ENCODE peak calls at places on chromosome 4, in seven cellular contexts. One of them, this sample, is unnamed.

GRCh38 chr4:5357863-5358262 is 306.6 kb downstream of the STK32B start:
- DNase-seq in neuronal stem cell: no peak
- DNase-seq in naive thymus-derived CD4-positive, alpha-beta T cell: no peak
- DNase-seq in activated T-cell treated with anti-CD3 and anti-CD28 coated beads, Interleukin-2, amount 50 U/mL, for 24 hours: no peak
- DNase-seq in ELR: no peak
- DNase-seq in nucleus accumbens: no peak
- DNase-seq in lower lobe of right lung: no peak
- DNase-seq in this sample: no peak

GRCh38 chr4:188867796-188868195 is 728.6 kb downstream of the TRIML1 start:
- DNase-seq in neuronal stem cell: no peak
- DNase-seq in naive thymus-derived CD4-positive, alpha-beta T cell: no peak
- DNase-seq in activated T-cell treated with anti-CD3 and anti-CD28 coated beads, Interleukin-2, amount 50 U/mL, for 24 hours: no peak
- DNase-seq in ELR: no peak
- DNase-seq in nucleus accumbens: no peak
- DNase-seq in lower lobe of right lung: no peak
- DNase-seq in this sample: no peak

GRCh38 chr4:173524218-173525117 is 5.6 kb downstream of the HAND2 start:
- DNase-seq in neuronal stem cell: no peak
- DNase-seq in naive thymus-derived CD4-positive, alpha-beta T cell: no peak
- DNase-seq in activated T-cell treated with anti-CD3 and anti-CD28 coated beads, Interleukin-2, amount 50 U/mL, for 24 hours: no peak
- DNase-seq in ELR: no peak
- DNase-seq in nucleus accumbens: no peak
- DNase-seq in lower lobe of right lung: no peak
- DNase-seq in this sample: no peak

GRCh38 chr4:154719087-154719486 is 24.7 kb upstream of the LRAT start:
- DNase-seq in neuronal stem cell: no peak
- DNase-seq in naive thymus-derived CD4-positive, alpha-beta T cell: no peak
- DNase-seq in activated T-cell treated with anti-CD3 and anti-CD28 coated beads, Interleukin-2, amount 50 U/mL, for 24 hours: no peak
- DNase-seq in ELR: peak
- DNase-seq in nucleus accumbens: no peak
- DNase-seq in lower lobe of right lung: no peak
- DNase-seq in this sample: no peak

GRCh38 chr4:11765849-11766453 is 337.3 kb upstream of the HS3ST1 start:
- DNase-seq in neuronal stem cell: peak
- DNase-seq in naive thymus-derived CD4-positive, alpha-beta T cell: peak
- DNase-seq in activated T-cell treated with anti-CD3 and anti-CD28 coated beads, Interleukin-2, amount 50 U/mL, for 24 hours: no peak
- DNase-seq in ELR: peak
- DNase-seq in nucleus accumbens: no peak
- DNase-seq in lower lobe of right lung: no peak
- DNase-seq in this sample: no peak

GRCh38 chr4:4480685-4481393 is 61.0 kb downstream of the STX18 start:
- DNase-seq in neuronal stem cell: no peak
- DNase-seq in naive thymus-derived CD4-positive, alpha-beta T cell: no peak
- DNase-seq in activated T-cell treated with anti-CD3 and anti-CD28 coated beads, Interleukin-2, amount 50 U/mL, for 24 hours: no peak
- DNase-seq in ELR: peak
- DNase-seq in nucleus accumbens: peak
- DNase-seq in lower lobe of right lung: no peak
- DNase-seq in this sample: no peak

GRCh38 chr4:76570141-76570989 is 135.3 kb downstream of the SHROOM3 start:
- DNase-seq in neuronal stem cell: no peak
- DNase-seq in naive thymus-derived CD4-positive, alpha-beta T cell: no peak
- DNase-seq in activated T-cell treated with anti-CD3 and anti-CD28 coated beads, Interleukin-2, amount 50 U/mL, for 24 hours: no peak
- DNase-seq in ELR: peak
- DNase-seq in nucleus accumbens: no peak
- DNase-seq in lower lobe of right lung: no peak
- DNase-seq in this sample: no peak

GRCh38 chr4:8533274-8533865 is 46.8 kb upstream of the GPR78 start:
- DNase-seq in neuronal stem cell: no peak
- DNase-seq in naive thymus-derived CD4-positive, alpha-beta T cell: no peak
- DNase-seq in activated T-cell treated with anti-CD3 and anti-CD28 coated beads, Interleukin-2, amount 50 U/mL, for 24 hours: no peak
- DNase-seq in ELR: no peak
- DNase-seq in nucleus accumbens: no peak
- DNase-seq in lower lobe of right lung: no peak
- DNase-seq in this sample: no peak

GRCh38 chr4:185138161-185138560 is 4.9 kb upstream of the SLC25A4 start:
- DNase-seq in neuronal stem cell: no peak
- DNase-seq in naive thymus-derived CD4-positive, alpha-beta T cell: no peak
- DNase-seq in activated T-cell treated with anti-CD3 and anti-CD28 coated beads, Interleukin-2, amount 50 U/mL, for 24 hours: no peak
- DNase-seq in ELR: no peak
- DNase-seq in nucleus accumbens: no peak
- DNase-seq in lower lobe of right lung: no peak
- DNase-seq in this sample: no peak